ENCODE peak calls at places on chromosomes 2 and 18, in four cellular contexts. I, E, H and J are unnamed samples.

GRCh38 chr2:13537771-13538349 is 821.1 kb downstream of the TRIB2 start:
- DNase-seq in I (no peak), E (no peak), H (no peak), J (no peak)

GRCh38 chr2:43105586-43106562 is 120.5 kb downstream of the ZFP36L2 start:
- DNase-seq in I (peak), E (peak), H (peak), J (no peak)

GRCh38 chr18:28718696-28719095 is 541.8 kb upstream of the CDH2 start:
- DNase-seq in I (no peak), E (no peak), H (no peak), J (no peak)

GRCh38 chr2:78780321-78780720 is 245.2 kb upstream of the REG3G start:
- DNase-seq in I (no peak), E (no peak), H (no peak), J (no peak)

GRCh38 chr18:29154758-29155725 is 978.1 kb upstream of the CDH2 start:
- DNase-seq in I (no peak), E (no peak), H (no peak), J (no peak)

GRCh38 chr2:20524412-20525040 is 77.7 kb downstream of the RHOB start:
- DNase-seq in I (no peak), E (no peak), H (peak), J (no peak)

GRCh38 chr2:26399781-26400376 is 1.8 kb upstream of the DRC1 start:
- DNase-seq in I (no peak), E (peak), H (no peak), J (no peak)

GRCh38 chr2:50849205-50849604 is 182.7 kb downstream of the NRXN1 start:
- DNase-seq in I (no peak), E (no peak), H (no peak), J (no peak)

GRCh38 chr2:7279421-7279949 is 362.3 kb downstream of the RNF144A start:
- DNase-seq in I (no peak), E (no peak), H (no peak), J (no peak)

GRCh38 chr2:23330214-23330613 is 54.8 kb upstream of the KLHL29 start:
- DNase-seq in I (no peak), E (no peak), H (peak), J (no peak)

GRCh38 chr2:9207641-9208301 is 1.2 kb downstream of the ASAP2 start:
- DNase-seq in I (no peak), E (no peak), H (peak), J (peak)

GRCh38 chr2:1227289-1227900 is 185.9 kb upstream of the TPO start:
- DNase-seq in I (no peak), E (no peak), H (no peak), J (no peak)

GRCh38 chr2:62437785-62438184 is 68.2 kb downstream of the TMEM17 start:
- DNase-seq in I (no peak), E (no peak), H (no peak), J (no peak)

GRCh38 chr18:3619222-3619621 is 169.2 kb downstream of the TGIF1 start:
- DNase-seq in I (no peak), E (no peak), H (no peak), J (no peak)

GRCh38 chr2:75587954-75588587 is 27.3 kb upstream of the EVA1A start:
- DNase-seq in I (no peak), E (no peak), H (no peak), J (no peak)

GRCh38 chr2:68730828-68731227 is 3.8 kb upstream of the ARHGAP25 start:
- DNase-seq in I (no peak), E (no peak), H (no peak), J (no peak)

GRCh38 chr18:36441872-36442271 is 144.4 kb downstream of the FHOD3 start:
- DNase-seq in I (no peak), E (no peak), H (no peak), J (no peak)

GRCh38 chr2:227461878-227462462 is 10.0 kb upstream of the AGFG1 start:
- DNase-seq in I (no peak), E (no peak), H (no peak), J (no peak)

GRCh38 chr2:227462463-227462951 is 9.4 kb upstream of the AGFG1 start:
- DNase-seq in I (no peak), E (no peak), H (no peak), J (no peak)

GRCh38 chr2:227460833-227461232 is 11.1 kb upstream of the AGFG1 start:
- DNase-seq in I (no peak), E (no peak), H (no peak), J (no peak)

GRCh38 chr2:227462972-227463931 is 8.7 kb upstream of the AGFG1 start:
- DNase-seq in I (no peak), E (no peak), H (no peak), J (no peak)

DNA sequence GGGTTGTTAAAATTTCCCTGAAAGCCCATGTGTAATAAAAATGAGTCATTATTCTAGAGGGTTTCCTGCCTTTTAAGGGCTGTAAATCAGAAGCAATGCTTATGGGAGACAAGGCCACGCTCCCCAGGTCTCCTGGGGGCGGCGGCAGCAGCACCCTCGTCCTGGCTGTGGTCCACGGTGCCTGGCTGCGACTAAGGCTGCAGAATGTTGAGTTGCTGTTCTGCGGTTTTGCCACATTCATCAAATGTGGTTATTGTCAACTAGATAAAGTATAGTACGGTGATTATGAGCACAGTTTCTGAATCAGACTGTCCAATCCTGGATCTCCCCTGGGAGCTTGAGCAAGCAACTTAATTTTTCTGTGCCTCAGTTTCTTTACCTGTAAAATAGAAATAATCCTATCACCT is 11.9 kb upstream of the AGFG1 start:
- DNase-seq in I (no peak), E (no peak), H (peak), J (no peak)
- TF ChIP-seq SPI1 in I (no peak), E (no peak), H (no peak), J (no peak)

DNA sequence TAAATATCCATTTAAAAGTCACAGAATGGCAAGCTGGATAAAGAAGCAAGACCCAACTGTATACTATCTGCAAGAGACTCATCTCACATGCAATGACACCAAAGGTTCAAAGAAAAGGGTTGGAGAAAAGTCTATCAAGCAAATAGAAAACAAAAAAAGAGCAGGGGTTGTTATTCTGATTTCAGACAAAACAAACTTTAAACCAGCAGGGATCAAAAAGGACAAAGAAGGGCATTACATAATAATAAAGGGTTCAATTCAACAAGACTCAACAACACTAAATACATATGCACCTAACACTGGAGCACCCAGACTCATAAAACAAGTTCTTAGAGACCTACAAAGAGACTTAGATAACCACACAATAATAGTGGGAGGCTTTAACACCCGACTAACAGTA is 14.4 kb upstream of the UNC80 start:
- DNase-seq in I (no peak), E (no peak), H (no peak), J (no peak)
- TF ChIP-seq POLR2AphosphoS5 in I (no peak), E (no peak), H (no peak), J (no peak)

GRCh38 chr2:218020281-218020680 is 17.5 kb upstream of the TNS1 start:
- DNase-seq in I (no peak), E (no peak), H (no peak), J (no peak)

GRCh38 chr2:218021536-218022071 is 18.8 kb upstream of the TNS1 start:
- DNase-seq in I (no peak), E (no peak), H (no peak), J (no peak)

GRCh38 chr2:218022131-218022850 is 19.5 kb upstream of the TNS1 start:
- DNase-seq in I (no peak), E (no peak), H (no peak), J (no peak)

GRCh38 chr2:218019411-218020060 is 16.7 kb upstream of the TNS1 start:
- DNase-seq in I (no peak), E (no peak), H (no peak), J (no peak)

DNA sequence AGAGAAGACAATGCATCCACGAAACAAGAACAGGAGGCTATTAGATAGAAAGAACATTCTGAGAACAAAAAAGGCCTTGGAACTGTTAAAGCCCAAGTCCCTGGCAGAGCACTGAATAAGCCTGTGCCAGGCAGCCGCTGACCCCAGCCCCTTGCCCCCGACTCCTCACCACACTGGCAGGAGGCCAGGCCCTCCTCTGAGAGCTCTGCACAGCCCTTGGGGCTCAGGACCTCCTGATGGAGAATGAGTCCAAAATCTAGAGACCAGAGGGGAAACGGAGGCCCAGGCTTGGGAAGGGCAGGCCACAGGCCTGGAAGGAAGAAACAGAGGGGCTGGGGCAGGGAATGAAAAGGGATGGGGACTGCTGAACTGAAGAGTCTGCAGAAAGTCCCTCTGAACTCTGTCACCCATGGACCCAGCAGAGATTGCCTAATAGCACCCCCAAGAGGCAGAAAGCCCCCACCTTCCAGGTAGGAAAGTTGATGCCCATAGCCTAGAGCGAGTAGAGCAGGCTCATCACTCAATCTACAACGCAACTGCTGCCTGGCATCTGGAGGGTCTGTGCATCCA is 18.3 kb upstream of the TNS1 start:
- DNase-seq in I (no peak), E (no peak), H (no peak), J (no peak)
- TF ChIP-seq SPI1 in I (no peak), E (no peak), H (no peak), J (no peak)

GRCh38 chr2:239246723-239247122 is 154.1 kb downstream of the HDAC4 start:
- DNase-seq in I (no peak), E (no peak), H (no peak), J (no peak)

GRCh38 chr2:239247401-239248245 is 153.2 kb downstream of the HDAC4 start:
- DNase-seq in I (no peak), E (no peak), H (no peak), J (no peak)

GRCh38 chr2:239245107-239245506 is 155.7 kb downstream of the HDAC4 start:
- DNase-seq in I (no peak), E (no peak), H (no peak), J (no peak)

GRCh38 chr2:239244625-239245024 is 156.2 kb downstream of the HDAC4 start:
- DNase-seq in I (no peak), E (no peak), H (no peak), J (no peak)

DNA sequence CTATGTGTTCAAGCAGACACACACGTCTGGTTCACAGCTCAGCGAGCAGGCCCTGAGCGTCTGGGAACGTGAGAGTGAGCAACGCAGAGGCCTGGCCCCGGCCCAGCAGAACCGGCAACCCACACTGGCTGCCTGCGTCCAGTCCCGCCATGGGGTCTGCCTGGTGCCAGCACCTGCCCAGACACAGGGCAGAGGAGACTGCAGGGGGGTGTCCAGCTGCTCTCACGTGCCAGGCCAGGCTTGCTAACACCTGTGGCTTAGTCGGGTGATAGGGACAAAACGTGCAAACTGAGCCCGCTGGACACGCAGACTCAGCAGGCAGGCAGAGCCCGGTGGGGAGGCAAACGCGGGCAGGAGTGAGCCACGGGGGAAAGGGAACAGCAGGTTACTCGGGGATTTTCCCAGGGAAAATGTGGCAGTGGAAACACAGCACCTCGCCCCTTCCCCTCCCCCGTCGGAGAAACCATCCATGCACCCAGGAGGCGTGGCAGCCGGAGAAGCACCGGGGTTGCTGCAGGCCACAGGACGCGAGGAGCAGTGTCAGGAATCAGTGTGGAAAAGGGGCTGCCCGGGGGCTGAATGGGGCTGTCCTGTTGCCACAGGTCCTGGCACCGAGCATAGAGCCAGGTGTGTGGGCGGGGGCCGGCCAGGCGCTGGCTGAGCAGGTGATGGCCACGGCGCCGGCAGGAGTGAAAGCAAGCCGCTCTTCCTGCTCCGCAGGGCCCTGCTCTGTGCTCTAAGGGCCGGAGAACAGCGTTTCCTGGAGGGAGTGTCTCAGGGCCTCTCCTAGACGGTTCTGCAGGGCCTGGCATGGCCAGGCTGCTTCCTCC is 154.7 kb downstream of the HDAC4 start:
- DNase-seq in I (no peak), E (no peak), H (no peak), J (no peak)
- TF ChIP-seq POLR2AphosphoS5 in I (no peak), E (no peak), H (no peak), J (no peak)

GRCh38 chr2:181468857-181469256 is 11.7 kb downstream of the ITGA4 start:
- DNase-seq in I (no peak), E (no peak), H (no peak), J (no peak)

GRCh38 chr2:181465686-181466375 is 8.6 kb downstream of the ITGA4 start:
- DNase-seq in I (no peak), E (no peak), H (no peak), J (no peak)

GRCh38 chr2:181466661-181467576 is 9.7 kb downstream of the ITGA4 start:
- DNase-seq in I (no peak), E (no peak), H (peak), J (no peak)

GRCh38 chr2:181470815-181471214 is 13.6 kb downstream of the ITGA4 start:
- DNase-seq in I (no peak), E (no peak), H (no peak), J (no peak)

GRCh38 chr2:181468313-181468712 is 11.1 kb downstream of the ITGA4 start:
- DNase-seq in I (no peak), E (no peak), H (no peak), J (no peak)
- TF ChIP-seq SPI1 in I (no peak), E (no peak), H (no peak), J (no peak)

DNA sequence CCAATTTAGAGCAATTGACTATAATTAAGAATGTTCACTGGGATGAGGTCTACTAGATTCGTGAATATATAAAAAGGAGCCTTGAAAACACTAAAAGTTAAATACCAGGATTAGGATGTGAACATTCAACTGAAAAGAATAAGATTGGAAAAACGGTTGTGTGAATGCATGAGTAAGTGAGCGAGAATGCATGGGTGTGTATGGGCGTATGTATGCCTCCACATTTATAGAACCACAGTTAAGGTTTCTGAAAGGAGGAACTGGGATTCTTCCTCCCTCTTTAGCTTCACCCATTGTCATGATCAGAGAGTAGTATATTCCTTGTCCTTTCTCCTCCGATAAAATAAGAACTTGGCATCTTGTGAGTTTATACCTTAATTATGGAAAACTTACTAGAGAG is 151.1 kb upstream of the UBE2E3 start:
- DNase-seq in I (no peak), E (no peak), H (no peak), J (no peak)
- TF ChIP-seq POLR2AphosphoS5 in I (no peak), E (no peak), H (no peak), J (no peak)

GRCh38 chr2:207885010-207885409 is 115.3 kb upstream of the FZD5 start:
- DNase-seq in I (no peak), E (no peak), H (no peak), J (no peak)
- TF ChIP-seq SPI1 in I (no peak), E (no peak), H (no peak), J (no peak)

GRCh38 chr2:223549215-223549614 is 52.9 kb downstream of the SCG2 start:
- DNase-seq in I (no peak), E (no peak), H (no peak), J (no peak)
- TF ChIP-seq POLR2AphosphoS5 in I (no peak), E (no peak), H (no peak), J (no peak)

DNA sequence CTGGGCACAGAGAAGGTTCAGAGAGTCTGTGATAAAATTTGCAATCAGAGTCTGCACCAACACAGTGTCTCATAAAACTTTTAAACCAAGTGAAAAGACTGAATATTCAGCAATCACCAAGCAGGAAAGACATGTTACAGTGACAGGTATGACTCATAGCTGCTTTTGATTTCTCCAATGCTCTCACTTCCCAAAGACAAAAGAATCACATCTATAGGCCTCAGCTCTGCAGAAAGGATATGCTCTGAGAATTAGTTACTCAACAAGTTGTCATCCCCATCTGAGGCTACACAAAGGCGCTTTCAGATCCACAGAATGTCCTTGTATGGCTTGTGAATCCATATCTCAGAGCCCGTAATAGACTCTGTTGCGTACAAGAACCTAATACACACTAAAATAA is 92.5 kb downstream of the KCNF1 start:
- DNase-seq in I (no peak), E (peak), H (no peak), J (no peak)
- TF ChIP-seq SPI1 in I (no peak), E (no peak), H (no peak), J (no peak)

GRCh38 chr2:219386532-219387280 is 1.0 kb downstream of the DNPEP start:
- DNase-seq in I (no peak), E (no peak), H (no peak), J (no peak)

GRCh38 chr2:219384083-219384713 is 3.5 kb downstream of the DNPEP start:
- DNase-seq in I (no peak), E (no peak), H (no peak), J (no peak)

GRCh38 chr2:219385958-219386520 is 1.7 kb downstream of the DNPEP start:
- DNase-seq in I (no peak), E (no peak), H (no peak), J (no peak)

GRCh38 chr2:219387284-219388126 is at the start of gene DNPEP:
- DNase-seq in I (peak), E (peak), H (peak), J (peak)

GRCh38 chr2:219384872-219385271 is 2.8 kb downstream of the DNPEP start:
- DNase-seq in I (no peak), E (no peak), H (no peak), J (no peak)
- TF ChIP-seq POLR2AphosphoS5 in I (no peak), E (no peak), H (no peak), J (no peak)